ENCODE peak calls at places on chromosomes 11 and 22, in four cellular contexts. One of them, this sample, is unnamed. For H3K4me1, the result is how much of the 10 kb centered on the place peaks cover.

GRCh38 chr11:17914957-17915356 is 97.9 kb downstream of the SERGEF start:
- DNase-seq in heart right ventricle: no peak
- DNase-seq in endodermal cell: no peak
- DNase-seq in OCI-LY7: no peak
- DNase-seq in this sample: no peak

GRCh38 chr11:12114487-12115033 is 4.2 kb downstream of the MICAL2 start:
- DNase-seq in endodermal cell: no peak
- DNase-seq in OCI-LY7: no peak
- DNase-seq in heart right ventricle: peak
- DNase-seq in this sample: no peak

GRCh38 chr22:38674888-38675287 is 6.9 kb upstream of the TOMM22 start:
- DNase-seq in endodermal cell: no peak
- DNase-seq in OCI-LY7: no peak
- DNase-seq in heart right ventricle: no peak
- DNase-seq in this sample: no peak

GRCh38 chr11:1924121-1924520 is 4.6 kb downstream of the TNNT3 start:
- DNase-seq in heart right ventricle: no peak
- DNase-seq in OCI-LY7: no peak
- DNase-seq in endodermal cell: no peak
- DNase-seq in this sample: no peak

GRCh38 chr22:23969071-23969470 is 2.4 kb downstream of the DDTL start:
- DNase-seq in endodermal cell: no peak
- DNase-seq in heart right ventricle: no peak
- DNase-seq in OCI-LY7: no peak
- DNase-seq in this sample: no peak

GRCh38 chr11:57406337-57406904 is 16.0 kb upstream of the PRG2 start:
- DNase-seq in heart right ventricle: peak
- DNase-seq in endodermal cell: no peak
- DNase-seq in OCI-LY7: no peak
- DNase-seq in this sample: no peak

GRCh38 chr22:41833369-41834004 is 582 bp downstream of the SREBF2 start:
- DNase-seq in heart right ventricle: peak
- DNase-seq in OCI-LY7: peak
- DNase-seq in endodermal cell: peak
- DNase-seq in this sample: peak

GRCh38 chr11:10716122-10716521 is 22.6 kb upstream of the IRAG1 start:
- DNase-seq in OCI-LY7: no peak
- DNase-seq in endodermal cell: no peak
- DNase-seq in heart right ventricle: no peak
- DNase-seq in this sample: no peak

GRCh38 chr11:47177229-47177845 is 658 bp upstream of the ARFGAP2 start:
- DNase-seq in endodermal cell: peak
- DNase-seq in heart right ventricle: peak
- DNase-seq in OCI-LY7: peak
- DNase-seq in this sample: peak

GRCh38 chr11:31646206-31646605 is 136.6 kb downstream of the ELP4 start:
- DNase-seq in heart right ventricle: no peak
- DNase-seq in OCI-LY7: no peak
- DNase-seq in endodermal cell: no peak
- DNase-seq in this sample: no peak

GRCh38 chr11:31902706-31903105 is 91.6 kb upstream of the PAX6 start:
- DNase-seq in endodermal cell: no peak
- DNase-seq in OCI-LY7: no peak
- DNase-seq in heart right ventricle: no peak
- DNase-seq in this sample: no peak

GRCh38 chr22:46003271-46004091 is 26.5 kb upstream of the WNT7B start:
- DNase-seq in OCI-LY7: no peak
- DNase-seq in endodermal cell: no peak
- DNase-seq in heart right ventricle: no peak
- DNase-seq in this sample: no peak

GRCh38 chr22:46002757-46003270 is 25.9 kb upstream of the WNT7B start:
- DNase-seq in heart right ventricle: no peak
- DNase-seq in endodermal cell: no peak
- DNase-seq in OCI-LY7: no peak
- DNase-seq in this sample: no peak

GRCh38 chr22:46001046-46001425 is 24.1 kb upstream of the WNT7B start:
- DNase-seq in heart right ventricle: no peak
- DNase-seq in endodermal cell: no peak
- DNase-seq in OCI-LY7: peak
- DNase-seq in this sample: no peak

GRCh38 chr22:46000081-46001027 is 23.4 kb upstream of the WNT7B start:
- DNase-seq in OCI-LY7: no peak
- DNase-seq in endodermal cell: no peak
- DNase-seq in heart right ventricle: no peak
- DNase-seq in this sample: no peak

GRCh38 chr22:46001426-46002106 is 24.6 kb upstream of the WNT7B start:
- DNase-seq in OCI-LY7: no peak
- DNase-seq in heart right ventricle: no peak
- DNase-seq in endodermal cell: no peak
- DNase-seq in this sample: no peak
- H3K4me1 ChIP-seq in OCI-LY7: under half
- H3K4me1 ChIP-seq in heart right ventricle: half or more
- H3K4me1 ChIP-seq in endodermal cell: under half
- H3K4me1 ChIP-seq in this sample: under half

GRCh38 chr22:19891350-19892248 is 36.9 kb upstream of the GNB1L start:
- DNase-seq in endodermal cell: peak
- DNase-seq in OCI-LY7: peak
- DNase-seq in heart right ventricle: no peak
- DNase-seq in this sample: no peak

GRCh38 chr22:19893363-19893762 is 38.7 kb upstream of the GNB1L start:
- DNase-seq in OCI-LY7: no peak
- DNase-seq in endodermal cell: no peak
- DNase-seq in heart right ventricle: no peak
- DNase-seq in this sample: no peak

GRCh38 chr22:19890502-19891349 is 36.1 kb upstream of the GNB1L start:
- DNase-seq in OCI-LY7: peak
- DNase-seq in heart right ventricle: no peak
- DNase-seq in endodermal cell: no peak
- DNase-seq in this sample: no peak

GRCh38 chr22:19892925-19893324 is 38.3 kb upstream of the GNB1L start:
- DNase-seq in OCI-LY7: no peak
- DNase-seq in heart right ventricle: no peak
- DNase-seq in endodermal cell: no peak
- DNase-seq in this sample: no peak

DNA sequence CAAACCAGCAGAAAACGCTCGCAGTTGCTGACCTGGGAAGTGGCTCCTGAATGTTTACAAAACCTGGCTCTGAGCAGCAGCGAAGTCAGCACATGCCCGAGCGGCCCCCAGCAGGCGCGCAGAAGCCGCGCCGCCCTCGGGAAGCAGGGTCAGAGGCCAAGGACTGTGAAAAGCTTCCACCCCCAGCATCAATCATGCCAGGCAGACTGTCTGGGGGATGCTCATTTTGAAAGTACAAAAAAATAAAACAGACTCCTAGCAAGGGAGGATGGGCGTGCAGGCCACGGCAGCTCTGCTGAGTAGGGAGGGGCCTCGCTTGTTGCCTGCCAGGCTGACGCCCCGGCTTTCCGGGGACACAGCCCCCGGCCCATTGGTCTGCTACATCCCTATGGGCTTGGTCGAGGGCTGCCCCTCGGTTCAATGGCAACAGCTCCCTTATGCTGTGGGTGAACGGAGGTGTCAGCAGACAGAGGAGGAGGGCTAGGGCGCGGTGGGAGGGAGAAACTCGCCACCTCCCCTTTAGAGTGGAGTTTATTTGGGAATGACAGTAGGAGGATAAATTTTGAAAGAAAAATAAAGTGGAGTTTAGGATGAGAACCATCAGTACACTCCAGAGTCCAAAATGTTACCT is 37.7 kb upstream of the GNB1L start:
- DNase-seq in heart right ventricle: no peak
- DNase-seq in endodermal cell: no peak
- DNase-seq in OCI-LY7: peak
- DNase-seq in this sample: no peak
- H3K4me3 ChIP-seq in heart right ventricle: no peak
- H3K4me3 ChIP-seq in endodermal cell: no peak
- H3K4me3 ChIP-seq in OCI-LY7: peak
- H3K4me3 ChIP-seq in this sample: no peak

GRCh38 chr11:120215634-120216033 is 4.8 kb downstream of the OAF start:
- DNase-seq in heart right ventricle: peak
- DNase-seq in endodermal cell: no peak
- DNase-seq in OCI-LY7: no peak
- DNase-seq in this sample: no peak

GRCh38 chr11:120216426-120217102 is 5.7 kb downstream of the OAF start:
- DNase-seq in heart right ventricle: no peak
- DNase-seq in OCI-LY7: no peak
- DNase-seq in endodermal cell: no peak
- DNase-seq in this sample: no peak

GRCh38 chr11:120212926-120213325 is 2.1 kb downstream of the OAF start:
- DNase-seq in OCI-LY7: no peak
- DNase-seq in heart right ventricle: no peak
- DNase-seq in endodermal cell: no peak
- DNase-seq in this sample: no peak

GRCh38 chr11:120212259-120212888 is 1.5 kb downstream of the OAF start:
- DNase-seq in OCI-LY7: no peak
- DNase-seq in heart right ventricle: no peak
- DNase-seq in endodermal cell: no peak
- DNase-seq in this sample: no peak

DNA sequence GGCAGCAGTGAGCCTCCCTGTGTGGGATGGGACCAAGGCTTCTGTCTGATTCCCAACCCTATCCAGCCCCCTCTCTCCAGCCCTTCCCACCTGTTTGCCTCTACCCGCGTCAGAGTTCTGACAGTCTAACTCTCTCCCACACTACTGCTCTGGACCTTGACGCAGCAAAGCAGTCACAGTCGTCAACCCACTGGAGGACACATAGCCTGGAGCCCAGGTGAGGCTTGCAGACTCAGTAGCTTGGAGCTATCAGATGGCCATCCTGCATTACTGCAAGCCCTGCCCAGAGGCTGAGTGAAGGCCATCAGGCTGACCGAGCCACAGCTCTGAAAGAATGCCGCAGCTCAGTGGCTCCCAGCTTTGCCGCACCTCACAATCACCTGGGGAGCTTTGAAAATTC is 3.7 kb downstream of the OAF start:
- DNase-seq in heart right ventricle: no peak
- DNase-seq in OCI-LY7: no peak
- DNase-seq in endodermal cell: no peak
- DNase-seq in this sample: no peak
- H3K4me1 ChIP-seq in heart right ventricle: half or more
- H3K4me1 ChIP-seq in OCI-LY7: under half
- H3K4me1 ChIP-seq in endodermal cell: under half
- H3K4me1 ChIP-seq in this sample: under half

DNA sequence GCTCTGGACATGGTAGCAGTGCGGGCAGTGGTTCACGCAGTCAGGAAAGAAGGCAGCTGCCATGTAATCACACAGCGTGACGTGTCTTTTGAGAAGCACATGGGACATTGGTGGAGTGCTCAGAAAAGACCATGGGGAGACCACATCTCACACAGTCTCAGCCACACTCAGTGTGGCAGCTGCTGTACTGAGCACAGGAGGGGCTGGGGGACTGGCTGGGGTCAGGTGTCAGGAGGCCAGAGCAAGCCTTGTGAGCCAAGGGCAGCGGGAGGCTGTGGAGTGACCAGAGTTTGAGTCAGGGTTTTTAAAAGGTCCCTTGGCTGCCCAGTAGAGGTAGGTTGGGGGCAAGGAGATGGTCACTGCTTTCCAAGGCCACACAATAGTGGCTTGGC is 18.5 kb downstream of the CLDN5 start:
- DNase-seq in endodermal cell: no peak
- DNase-seq in OCI-LY7: no peak
- DNase-seq in heart right ventricle: no peak
- DNase-seq in this sample: no peak
- H3K4me3 ChIP-seq in endodermal cell: no peak
- H3K4me3 ChIP-seq in OCI-LY7: no peak
- H3K4me3 ChIP-seq in heart right ventricle: no peak
- H3K4me3 ChIP-seq in this sample: no peak

GRCh38 chr22:36336246-36337182 is 51.3 kb downstream of the MYH9 start:
- DNase-seq in heart right ventricle: no peak
- DNase-seq in endodermal cell: no peak
- DNase-seq in OCI-LY7: no peak
- DNase-seq in this sample: no peak

GRCh38 chr22:36335621-36336020 is 52.1 kb downstream of the MYH9 start:
- DNase-seq in endodermal cell: no peak
- DNase-seq in heart right ventricle: no peak
- DNase-seq in OCI-LY7: no peak
- DNase-seq in this sample: no peak

GRCh38 chr22:36333632-36334031 is 54.1 kb downstream of the MYH9 start:
- DNase-seq in OCI-LY7: no peak
- DNase-seq in heart right ventricle: no peak
- DNase-seq in endodermal cell: no peak
- DNase-seq in this sample: peak

GRCh38 chr22:36334081-36334831 is 53.5 kb downstream of the MYH9 start:
- DNase-seq in OCI-LY7: peak
- DNase-seq in heart right ventricle: no peak
- DNase-seq in endodermal cell: peak
- DNase-seq in this sample: peak

DNA sequence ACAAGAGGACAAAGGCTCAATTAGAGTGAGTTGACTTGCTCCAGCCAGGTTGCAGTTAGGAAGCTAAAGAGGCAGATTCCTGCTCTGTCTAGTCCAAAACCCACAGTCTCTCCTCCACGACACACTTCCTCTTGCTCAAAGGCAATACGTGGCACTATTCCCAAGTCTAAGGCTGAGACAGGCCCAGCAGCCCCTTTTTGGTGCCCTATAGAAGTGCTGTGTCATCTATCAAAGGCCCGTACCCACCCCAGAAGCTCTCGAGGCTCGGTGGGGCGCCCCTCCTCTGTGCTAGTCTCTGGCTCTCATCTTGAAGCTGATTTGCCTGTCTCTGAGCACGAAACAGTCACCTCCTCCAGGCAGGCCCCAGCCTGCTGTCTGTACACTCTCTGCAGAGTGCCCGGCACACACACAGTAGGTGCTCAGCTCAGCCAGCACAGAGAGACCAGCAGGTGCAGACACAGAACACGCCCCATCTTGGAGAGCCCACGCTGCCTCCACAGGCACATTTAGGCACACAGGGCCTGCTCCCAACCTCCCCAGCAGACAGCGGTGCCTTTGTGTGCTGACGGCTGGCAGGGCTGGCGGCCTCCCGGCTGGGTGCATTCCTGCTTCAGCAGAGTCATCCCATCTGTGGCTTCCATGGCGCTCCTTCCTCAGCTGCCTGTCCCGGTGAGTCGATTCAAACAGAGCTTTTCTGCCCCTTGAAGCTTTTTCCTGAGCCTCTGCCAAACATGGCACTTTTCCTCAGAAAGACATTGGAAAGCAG is 52.7 kb downstream of the MYH9 start:
- DNase-seq in endodermal cell: no peak
- DNase-seq in heart right ventricle: no peak
- DNase-seq in OCI-LY7: no peak
- DNase-seq in this sample: peak
- H3K4me1 ChIP-seq in endodermal cell: under half
- H3K4me1 ChIP-seq in heart right ventricle: half or more
- H3K4me1 ChIP-seq in OCI-LY7: half or more
- H3K4me1 ChIP-seq in this sample: half or more

GRCh38 chr11:106939157-106939556 is 79.1 kb downstream of the GUCY1A2 start:
- DNase-seq in OCI-LY7: no peak
- DNase-seq in heart right ventricle: no peak
- DNase-seq in endodermal cell: no peak
- DNase-seq in this sample: no peak

GRCh38 chr11:106937113-106937512 is 81.2 kb downstream of the GUCY1A2 start:
- DNase-seq in endodermal cell: no peak
- DNase-seq in OCI-LY7: no peak
- DNase-seq in heart right ventricle: no peak
- DNase-seq in this sample: no peak

GRCh38 chr11:106943089-106943488 is 75.2 kb downstream of the GUCY1A2 start:
- DNase-seq in endodermal cell: no peak
- DNase-seq in heart right ventricle: no peak
- DNase-seq in OCI-LY7: no peak
- DNase-seq in this sample: no peak
- H3K4me3 ChIP-seq in endodermal cell: no peak
- H3K4me3 ChIP-seq in heart right ventricle: no peak
- H3K4me3 ChIP-seq in OCI-LY7: no peak
- H3K4me3 ChIP-seq in this sample: no peak